ENCODE peak calls at places on chromosomes 11 and 22, in ten cellular contexts. One of them, this sample, is unnamed.

GRCh38 chr11:111372538-111372937 is 6.5 kb downstream of the POU2AF1 start:
- DNase-seq in astrocyte of the cerebellum: no peak
- DNase-seq in A549: no peak
- DNase-seq in tibial artery: no peak
- DNase-seq in lung: no peak
- DNase-seq in tibial nerve: no peak
- DNase-seq in astrocyte of the spinal cord: no peak
- DNase-seq in CD4-positive, alpha-beta memory T cell: no peak
- DNase-seq in upper lobe of right lung: no peak
- DNase-seq in GM23248: no peak
- DNase-seq in this sample: no peak

GRCh38 chr11:7597620-7598019 is 75.7 kb downstream of the CYB5R2 start:
- DNase-seq in CD4-positive, alpha-beta memory T cell: no peak
- DNase-seq in A549: no peak
- DNase-seq in tibial artery: no peak
- DNase-seq in lung: peak; percentile 80
- DNase-seq in astrocyte of the spinal cord: no peak
- DNase-seq in astrocyte of the cerebellum: no peak
- DNase-seq in upper lobe of right lung: peak; percentile 77
- DNase-seq in tibial nerve: no peak
- DNase-seq in GM23248: no peak
- DNase-seq in this sample: no peak

GRCh38 chr11:123357990-123358827 is 71.9 kb upstream of the GRAMD1B start:
- DNase-seq in CD4-positive, alpha-beta memory T cell: peak; percentile 33
- DNase-seq in lung: no peak
- DNase-seq in tibial artery: no peak
- DNase-seq in upper lobe of right lung: no peak
- DNase-seq in astrocyte of the spinal cord: peak; percentile 16
- DNase-seq in astrocyte of the cerebellum: no peak
- DNase-seq in A549: peak; percentile 10
- DNase-seq in GM23248: peak; percentile 54
- DNase-seq in tibial nerve: no peak
- DNase-seq in this sample: no peak

GRCh38 chr22:23910496-23911190 is 16.5 kb downstream of the MIF start:
- DNase-seq in upper lobe of right lung: no peak
- DNase-seq in lung: no peak
- DNase-seq in astrocyte of the cerebellum: no peak
- DNase-seq in tibial nerve: no peak
- DNase-seq in astrocyte of the spinal cord: no peak
- DNase-seq in tibial artery: peak; percentile 25
- DNase-seq in GM23248: no peak
- DNase-seq in A549: no peak
- DNase-seq in CD4-positive, alpha-beta memory T cell: no peak
- DNase-seq in this sample: no peak

GRCh38 chr11:134413334-134414035 is 1.4 kb upstream of the B3GAT1 start:
- DNase-seq in CD4-positive, alpha-beta memory T cell: no peak
- DNase-seq in A549: no peak
- DNase-seq in GM23248: no peak
- DNase-seq in lung: no peak
- DNase-seq in upper lobe of right lung: no peak
- DNase-seq in tibial artery: no peak
- DNase-seq in tibial nerve: no peak
- DNase-seq in astrocyte of the spinal cord: no peak
- DNase-seq in astrocyte of the cerebellum: no peak
- DNase-seq in this sample: no peak

GRCh38 chr11:33043221-33043833 is 4.0 kb downstream of the TCP11L1 start:
- DNase-seq in tibial nerve: no peak
- DNase-seq in GM23248: peak; percentile 39
- DNase-seq in CD4-positive, alpha-beta memory T cell: no peak
- DNase-seq in astrocyte of the spinal cord: no peak
- DNase-seq in upper lobe of right lung: no peak
- DNase-seq in tibial artery: no peak
- DNase-seq in astrocyte of the cerebellum: no peak
- DNase-seq in A549: no peak
- DNase-seq in lung: no peak
- DNase-seq in this sample: no peak

GRCh38 chr11:42992594-42992993 is 319.2 kb upstream of the API5 start:
- DNase-seq in A549: no peak
- DNase-seq in tibial artery: no peak
- DNase-seq in CD4-positive, alpha-beta memory T cell: no peak
- DNase-seq in tibial nerve: no peak
- DNase-seq in GM23248: no peak
- DNase-seq in upper lobe of right lung: no peak
- DNase-seq in lung: no peak
- DNase-seq in astrocyte of the spinal cord: no peak
- DNase-seq in astrocyte of the cerebellum: no peak
- DNase-seq in this sample: no peak

GRCh38 chr11:69978841-69979614 is 99.1 kb upstream of the ANO1 start:
- DNase-seq in astrocyte of the spinal cord: no peak
- DNase-seq in tibial artery: no peak
- DNase-seq in A549: no peak
- DNase-seq in upper lobe of right lung: no peak
- DNase-seq in GM23248: no peak
- DNase-seq in CD4-positive, alpha-beta memory T cell: no peak
- DNase-seq in tibial nerve: no peak
- DNase-seq in astrocyte of the cerebellum: no peak
- DNase-seq in lung: no peak
- DNase-seq in this sample: no peak

GRCh38 chr11:126669416-126669815 is 313.9 kb downstream of the ST3GAL4 start:
- DNase-seq in CD4-positive, alpha-beta memory T cell: no peak
- DNase-seq in GM23248: peak; percentile 83
- DNase-seq in A549: no peak
- DNase-seq in astrocyte of the spinal cord: peak; percentile 37
- DNase-seq in tibial artery: no peak
- DNase-seq in astrocyte of the cerebellum: no peak
- DNase-seq in upper lobe of right lung: no peak
- DNase-seq in tibial nerve: no peak
- DNase-seq in lung: no peak
- DNase-seq in this sample: no peak

GRCh38 chr11:78377625-78378418 is 39.8 kb downstream of the GAB2 start:
- DNase-seq in upper lobe of right lung: no peak
- DNase-seq in lung: no peak
- DNase-seq in CD4-positive, alpha-beta memory T cell: no peak
- DNase-seq in tibial nerve: no peak
- DNase-seq in GM23248: no peak
- DNase-seq in A549: no peak
- DNase-seq in astrocyte of the spinal cord: no peak
- DNase-seq in astrocyte of the cerebellum: no peak
- DNase-seq in tibial artery: no peak
- DNase-seq in this sample: no peak

GRCh38 chr11:825366-826231 is 2.1 kb upstream of the CRACR2B start:
- DNase-seq in astrocyte of the cerebellum: no peak
- DNase-seq in astrocyte of the spinal cord: no peak
- DNase-seq in GM23248: no peak
- DNase-seq in upper lobe of right lung: no peak
- DNase-seq in A549: no peak
- DNase-seq in tibial artery: no peak
- DNase-seq in lung: no peak
- DNase-seq in tibial nerve: no peak
- DNase-seq in CD4-positive, alpha-beta memory T cell: no peak
- DNase-seq in this sample: no peak

GRCh38 chr22:41876675-41877074 is 38.2 kb downstream of the SHISA8 start:
- DNase-seq in astrocyte of the cerebellum: no peak
- DNase-seq in lung: no peak
- DNase-seq in tibial nerve: no peak
- DNase-seq in astrocyte of the spinal cord: no peak
- DNase-seq in CD4-positive, alpha-beta memory T cell: no peak
- DNase-seq in GM23248: no peak
- DNase-seq in upper lobe of right lung: no peak
- DNase-seq in A549: no peak
- DNase-seq in tibial artery: no peak
- DNase-seq in this sample: no peak

GRCh38 chr22:49193348-49193747 is 634.3 kb downstream of the BRD1 start:
- DNase-seq in GM23248: no peak
- DNase-seq in A549: no peak
- DNase-seq in upper lobe of right lung: peak; percentile 42
- DNase-seq in astrocyte of the spinal cord: no peak
- DNase-seq in astrocyte of the cerebellum: no peak
- DNase-seq in CD4-positive, alpha-beta memory T cell: no peak
- DNase-seq in tibial artery: no peak
- DNase-seq in tibial nerve: no peak
- DNase-seq in lung: no peak
- DNase-seq in this sample: no peak

GRCh38 chr22:38193580-38193979 is 8.2 kb upstream of the MAFF start:
- DNase-seq in GM23248: no peak
- DNase-seq in tibial artery: no peak
- DNase-seq in tibial nerve: no peak
- DNase-seq in astrocyte of the spinal cord: no peak
- DNase-seq in A549: no peak
- DNase-seq in CD4-positive, alpha-beta memory T cell: no peak
- DNase-seq in upper lobe of right lung: no peak
- DNase-seq in lung: no peak
- DNase-seq in astrocyte of the cerebellum: no peak
- DNase-seq in this sample: no peak

GRCh38 chr11:12832828-12833227 is 158.6 kb downstream of the TEAD1 start:
- DNase-seq in tibial nerve: no peak
- DNase-seq in CD4-positive, alpha-beta memory T cell: no peak
- DNase-seq in A549: no peak
- DNase-seq in GM23248: peak; percentile 62
- DNase-seq in tibial artery: no peak
- DNase-seq in upper lobe of right lung: no peak
- DNase-seq in astrocyte of the cerebellum: no peak
- DNase-seq in lung: no peak
- DNase-seq in astrocyte of the spinal cord: no peak
- DNase-seq in this sample: no peak

GRCh38 chr11:75637998-75638397 is 30.8 kb downstream of the MAP6 start:
- DNase-seq in tibial nerve: no peak
- DNase-seq in GM23248: no peak
- DNase-seq in astrocyte of the cerebellum: no peak
- DNase-seq in CD4-positive, alpha-beta memory T cell: no peak
- DNase-seq in tibial artery: no peak
- DNase-seq in A549: no peak
- DNase-seq in upper lobe of right lung: no peak
- DNase-seq in astrocyte of the spinal cord: no peak
- DNase-seq in lung: no peak
- DNase-seq in this sample: no peak

GRCh38 chr11:2555891-2556290 is 111.1 kb downstream of the KCNQ1 start:
- DNase-seq in lung: no peak
- DNase-seq in tibial nerve: no peak
- DNase-seq in A549: no peak
- DNase-seq in upper lobe of right lung: peak; percentile 32
- DNase-seq in CD4-positive, alpha-beta memory T cell: no peak
- DNase-seq in astrocyte of the spinal cord: no peak
- DNase-seq in astrocyte of the cerebellum: no peak
- DNase-seq in tibial artery: no peak
- DNase-seq in GM23248: no peak
- DNase-seq in this sample: no peak

GRCh38 chr11:91804057-91804456 is 420.6 kb upstream of the FAT3 start:
- DNase-seq in A549: peak; percentile 29
- DNase-seq in upper lobe of right lung: no peak
- DNase-seq in lung: no peak
- DNase-seq in CD4-positive, alpha-beta memory T cell: no peak
- DNase-seq in astrocyte of the cerebellum: no peak
- DNase-seq in astrocyte of the spinal cord: peak; percentile 25
- DNase-seq in tibial artery: no peak
- DNase-seq in tibial nerve: no peak
- DNase-seq in GM23248: no peak
- DNase-seq in this sample: no peak

GRCh38 chr11:64056213-64056785 is 20.6 kb downstream of the FLRT1 start:
- DNase-seq in CD4-positive, alpha-beta memory T cell: no peak
- DNase-seq in GM23248: no peak
- DNase-seq in A549: no peak
- DNase-seq in astrocyte of the spinal cord: no peak
- DNase-seq in lung: no peak
- DNase-seq in tibial nerve: no peak
- DNase-seq in tibial artery: no peak
- DNase-seq in astrocyte of the cerebellum: no peak
- DNase-seq in upper lobe of right lung: no peak
- DNase-seq in this sample: no peak

GRCh38 chr22:21865041-21865440 is 2.4 kb downstream of the MAPK1 start:
- DNase-seq in CD4-positive, alpha-beta memory T cell: no peak
- DNase-seq in upper lobe of right lung: no peak
- DNase-seq in lung: peak; percentile 42
- DNase-seq in GM23248: peak; percentile 99
- DNase-seq in astrocyte of the spinal cord: peak; percentile 82
- DNase-seq in astrocyte of the cerebellum: peak; percentile 74
- DNase-seq in tibial artery: no peak
- DNase-seq in A549: no peak
- DNase-seq in tibial nerve: peak; percentile 83
- DNase-seq in this sample: no peak
- H3K4me3 ChIP-seq in CD4-positive, alpha-beta memory T cell: no peak overlapping the region
- H3K4me3 ChIP-seq in upper lobe of right lung: peak overlapping the region; percentile 85
- H3K4me3 ChIP-seq in lung: no peak overlapping the region
- H3K4me3 ChIP-seq in GM23248: peak overlapping the region; percentile 81
- H3K4me3 ChIP-seq in astrocyte of the spinal cord: no peak overlapping the region
- H3K4me3 ChIP-seq in astrocyte of the cerebellum: no peak overlapping the region
- H3K4me3 ChIP-seq in tibial artery: peak overlapping the region; percentile 85
- H3K4me3 ChIP-seq in A549: no peak overlapping the region
- H3K4me3 ChIP-seq in tibial nerve: no peak overlapping the region
- H3K4me3 ChIP-seq in this sample: no peak overlapping the region

GRCh38 chr22:50487290-50488005 is 789 bp downstream of the MIOX start:
- DNase-seq in A549: no peak
- DNase-seq in astrocyte of the cerebellum: no peak
- DNase-seq in lung: no peak
- DNase-seq in tibial nerve: no peak
- DNase-seq in astrocyte of the spinal cord: no peak
- DNase-seq in CD4-positive, alpha-beta memory T cell: no peak
- DNase-seq in tibial artery: no peak
- DNase-seq in upper lobe of right lung: no peak
- DNase-seq in GM23248: no peak
- DNase-seq in this sample: peak; percentile 13
- H3K4me3 ChIP-seq in A549: no peak overlapping the region
- H3K4me3 ChIP-seq in astrocyte of the cerebellum: no peak overlapping the region
- H3K4me3 ChIP-seq in lung: no peak overlapping the region
- H3K4me3 ChIP-seq in tibial nerve: no peak overlapping the region
- H3K4me3 ChIP-seq in astrocyte of the spinal cord: no peak overlapping the region
- H3K4me3 ChIP-seq in CD4-positive, alpha-beta memory T cell: no peak overlapping the region
- H3K4me3 ChIP-seq in tibial artery: no peak overlapping the region
- H3K4me3 ChIP-seq in upper lobe of right lung: no peak overlapping the region
- H3K4me3 ChIP-seq in GM23248: no peak overlapping the region
- H3K4me3 ChIP-seq in this sample: no peak overlapping the region

DNA sequence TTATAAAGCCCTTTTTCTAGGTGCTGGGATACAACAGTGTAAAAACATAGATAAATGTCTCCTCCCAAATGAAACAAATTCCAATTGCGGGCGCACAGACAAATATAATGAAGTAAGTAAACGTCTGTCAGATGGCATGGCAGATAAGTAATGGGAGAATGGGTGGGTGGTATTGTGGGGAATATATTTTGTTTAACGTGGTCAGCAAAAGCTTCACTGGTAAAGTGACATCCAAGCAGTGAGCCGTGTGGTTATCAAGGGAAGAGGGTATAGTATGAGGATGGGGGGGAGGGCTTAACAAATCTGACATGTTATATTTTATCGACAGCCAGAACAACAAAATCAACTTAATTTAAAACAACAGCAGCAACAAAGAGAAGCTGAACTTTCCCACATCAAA is 1.2 kb downstream of the SVIP start:
- DNase-seq in tibial nerve: no peak
- DNase-seq in GM23248: no peak
- DNase-seq in upper lobe of right lung: no peak
- DNase-seq in astrocyte of the cerebellum: no peak
- DNase-seq in astrocyte of the spinal cord: no peak
- DNase-seq in tibial artery: no peak
- DNase-seq in A549: no peak
- DNase-seq in lung: no peak
- DNase-seq in CD4-positive, alpha-beta memory T cell: no peak
- DNase-seq in this sample: no peak
- H3K4me3 ChIP-seq in tibial nerve: peak overlapping the region; percentile 82
- H3K4me3 ChIP-seq in GM23248: no peak overlapping the region
- H3K4me3 ChIP-seq in upper lobe of right lung: peak overlapping the region; percentile 81
- H3K4me3 ChIP-seq in astrocyte of the cerebellum: no peak overlapping the region
- H3K4me3 ChIP-seq in astrocyte of the spinal cord: peak overlapping the region; percentile 93
- H3K4me3 ChIP-seq in tibial artery: peak overlapping the region; percentile 89
- H3K4me3 ChIP-seq in A549: peak overlapping the region; percentile 80
- H3K4me3 ChIP-seq in lung: no peak overlapping the region
- H3K4me3 ChIP-seq in CD4-positive, alpha-beta memory T cell: no peak overlapping the region
- H3K4me3 ChIP-seq in this sample: peak overlapping the region; percentile 86

GRCh38 chr11:62543680-62544444 is 2.7 kb downstream of the AHNAK start:
- DNase-seq in GM23248: peak; percentile 57
- DNase-seq in astrocyte of the spinal cord: no peak
- DNase-seq in astrocyte of the cerebellum: no peak
- DNase-seq in tibial artery: peak; percentile 69
- DNase-seq in tibial nerve: no peak
- DNase-seq in CD4-positive, alpha-beta memory T cell: no peak
- DNase-seq in lung: no peak
- DNase-seq in upper lobe of right lung: no peak
- DNase-seq in A549: no peak
- DNase-seq in this sample: peak; percentile 15
- H3K4me3 ChIP-seq in GM23248: peak overlapping the region; percentile 96
- H3K4me3 ChIP-seq in astrocyte of the spinal cord: peak overlapping the region; percentile 91
- H3K4me3 ChIP-seq in astrocyte of the cerebellum: peak overlapping the region; percentile 98
- H3K4me3 ChIP-seq in tibial artery: peak overlapping the region; percentile 87
- H3K4me3 ChIP-seq in tibial nerve: peak overlapping the region; percentile 98
- H3K4me3 ChIP-seq in CD4-positive, alpha-beta memory T cell: peak overlapping the region; percentile 91
- H3K4me3 ChIP-seq in lung: peak overlapping the region; percentile 93
- H3K4me3 ChIP-seq in upper lobe of right lung: peak overlapping the region; percentile 85
- H3K4me3 ChIP-seq in A549: peak overlapping the region; percentile 96
- H3K4me3 ChIP-seq in this sample: peak overlapping the region; percentile 92

This sample was measured in CD8-positive, alpha-beta T cell.